ENCODE peak calls at places on chromosomes 5 and 9, in seven cellular contexts. I, F, J, D, C, X and Q are unnamed samples.
A peak's percentile ranks its signal among the peaks of the same experiment; 100 is the strongest.

GRCh38 chr9:94533601-94534000 is 21.3 kb upstream of the PCAT7 start:
- DNase-seq in F (no peak), X (no peak), C (no peak), J (no peak), D (no peak), I (no peak), Q (no peak)

GRCh38 chr9:118614011-118614410 is 755.2 kb downstream of the BRINP1 start:
- DNase-seq in C (no peak), D (no peak), I (no peak), J (no peak), X (no peak), F (no peak), Q (no peak)

GRCh38 chr5:44387911-44388310 is 1.3 kb downstream of the FGF10 start:
- DNase-seq in X (no peak), C (no peak), F (no peak), I (no peak), D (no peak), J (no peak), Q (no peak)

GRCh38 chr9:70924380-70924779 is 197.0 kb downstream of the TRPM3 start:
- DNase-seq in F (no peak), X (no peak), D (no peak), C (no peak), J (no peak), I (no peak), Q (no peak)

GRCh38 chr5:9176641-9177040 is 369.2 kb downstream of the SEMA5A start:
- DNase-seq in F (no peak), C (no peak), X (no peak), I (no peak), J (no peak), D (no peak), Q (no peak)

GRCh38 chr9:27714388-27714787 is 141.1 kb upstream of the C9orf72 start:
- DNase-seq in J (peak; percentile 1), X (no peak), F (no peak), D (no peak), C (no peak), I (peak; percentile 23), Q (no peak)

GRCh38 chr5:114176356-114176755 is 185.5 kb upstream of the KCNN2 start:
- DNase-seq in X (no peak), D (no peak), I (no peak), C (no peak), F (no peak), J (no peak), Q (no peak)

GRCh38 chr5:101686541-101686940 is 609.5 kb downstream of the SLCO4C1 start:
- DNase-seq in D (no peak), X (no peak), F (no peak), I (no peak), J (no peak), C (no peak), Q (no peak)

GRCh38 chr5:74766348-74766886 is 500 bp downstream of the GFM2 start:
- DNase-seq in C (peak; percentile 22), D (peak; percentile 19), X (no peak), F (no peak), J (peak; percentile 62), I (peak; percentile 63), Q (peak; percentile 39)

DNA sequence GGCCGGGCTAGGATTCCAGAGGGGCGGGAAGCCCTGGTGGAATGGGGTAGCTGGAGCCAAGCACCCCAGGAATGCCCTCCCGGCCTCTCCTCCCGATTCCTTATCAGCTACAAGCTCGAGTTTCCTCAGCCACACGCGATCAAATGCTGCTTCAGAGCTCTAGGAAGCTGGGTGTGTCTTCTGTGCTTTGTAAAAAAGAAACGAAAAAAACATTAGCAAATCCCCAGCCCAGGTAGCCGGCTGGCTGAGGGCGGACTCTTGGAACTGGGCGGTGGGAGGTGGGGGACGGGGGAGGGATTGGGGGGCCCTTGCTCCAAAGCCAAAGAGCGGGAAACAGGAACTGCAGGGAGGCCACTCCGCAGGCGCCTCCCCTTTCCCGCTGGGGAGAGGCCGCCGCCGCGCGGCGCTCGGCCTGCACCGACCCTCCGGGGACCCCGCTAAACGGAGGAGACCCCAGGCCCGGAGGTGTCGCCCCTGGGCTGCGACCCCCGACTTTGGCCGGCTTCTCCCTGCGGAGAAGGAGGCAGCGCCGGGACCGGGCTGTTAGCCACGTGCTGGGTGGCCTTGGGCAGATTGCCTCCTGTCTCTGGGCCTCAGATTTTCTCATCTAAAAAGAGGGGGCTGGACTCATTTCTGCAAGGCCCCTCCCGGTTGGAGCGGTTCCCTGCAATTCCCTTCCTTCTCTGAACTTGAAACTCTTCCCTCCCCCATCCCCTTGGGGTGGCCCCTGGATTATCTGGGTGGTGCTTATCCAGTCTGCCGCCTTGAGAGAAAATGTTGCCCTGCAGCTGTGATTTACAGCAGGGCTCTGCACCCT is 40.9 kb upstream of the FABP6 start:
- DNase-seq in D (no peak), F (no peak), I (no peak), C (peak; percentile 46), J (peak; percentile 69), X (no peak), Q (peak; percentile 39)
- TF ChIP-seq TAF1 in D (no peak), F (peak; percentile 84), I (no peak), C (no peak), J (no peak), X (no peak), Q (no peak)

GRCh38 chr9:125744616-125745387 is 2.4 kb upstream of the PBX3 start:
- DNase-seq in J (no peak), F (no peak), I (no peak), X (no peak), D (no peak), C (no peak), Q (no peak)
- TF ChIP-seq POLR2AphosphoS5 in J (no peak), F (no peak), I (peak; percentile 45), X (no peak), D (no peak), C (no peak), Q (no peak)

DNA sequence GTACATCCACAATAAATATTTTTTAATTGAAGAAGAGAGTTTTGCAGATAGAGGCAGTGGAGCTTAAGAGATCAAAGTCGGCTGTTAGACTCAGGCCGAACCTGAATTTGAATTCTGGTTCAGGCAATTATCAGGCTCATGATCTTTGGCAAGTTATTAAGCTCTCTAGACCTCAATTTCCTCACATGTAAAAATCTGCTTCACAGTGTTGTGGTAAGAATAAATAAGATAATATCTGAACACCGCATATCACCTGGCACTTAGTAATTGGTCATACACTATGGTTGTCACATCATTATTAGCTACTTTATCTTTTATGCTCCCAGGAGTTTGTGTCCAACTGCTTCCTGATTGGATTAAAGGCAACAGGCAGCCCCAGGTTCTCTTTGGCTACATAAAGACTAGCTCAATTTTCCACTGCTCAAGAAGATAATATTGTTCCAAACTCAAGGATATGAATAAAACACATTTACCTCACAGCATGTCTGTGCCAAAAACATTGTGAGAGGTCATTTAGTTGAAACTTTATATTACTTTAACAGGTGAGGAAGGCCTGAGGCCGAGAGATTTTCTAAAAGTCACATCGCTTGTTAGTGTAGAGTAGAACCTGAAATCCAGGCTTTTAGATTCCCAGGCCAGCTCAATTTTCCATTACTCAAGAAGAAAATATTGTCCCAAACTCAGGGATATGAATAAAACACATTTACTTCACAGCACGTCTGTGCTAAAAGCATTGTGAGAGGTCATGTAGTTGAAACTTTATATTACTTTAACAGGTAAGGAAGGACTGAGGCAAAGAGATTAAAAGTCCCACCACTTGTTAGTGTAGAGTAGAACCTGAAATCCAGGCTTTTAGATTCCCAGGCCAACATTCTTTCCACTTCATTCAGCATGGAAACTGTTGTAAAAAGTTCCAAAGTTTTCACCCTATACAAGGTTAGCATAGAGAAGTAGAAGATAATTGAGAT is 289.1 kb upstream of the PTGER4 start:
- DNase-seq in J (no peak), D (no peak), X (no peak), I (no peak), C (no peak), F (no peak), Q (no peak)
- TF ChIP-seq TAF1 in J (no peak), D (no peak), X (no peak), I (no peak), C (no peak), F (no peak), Q (no peak)

DNA sequence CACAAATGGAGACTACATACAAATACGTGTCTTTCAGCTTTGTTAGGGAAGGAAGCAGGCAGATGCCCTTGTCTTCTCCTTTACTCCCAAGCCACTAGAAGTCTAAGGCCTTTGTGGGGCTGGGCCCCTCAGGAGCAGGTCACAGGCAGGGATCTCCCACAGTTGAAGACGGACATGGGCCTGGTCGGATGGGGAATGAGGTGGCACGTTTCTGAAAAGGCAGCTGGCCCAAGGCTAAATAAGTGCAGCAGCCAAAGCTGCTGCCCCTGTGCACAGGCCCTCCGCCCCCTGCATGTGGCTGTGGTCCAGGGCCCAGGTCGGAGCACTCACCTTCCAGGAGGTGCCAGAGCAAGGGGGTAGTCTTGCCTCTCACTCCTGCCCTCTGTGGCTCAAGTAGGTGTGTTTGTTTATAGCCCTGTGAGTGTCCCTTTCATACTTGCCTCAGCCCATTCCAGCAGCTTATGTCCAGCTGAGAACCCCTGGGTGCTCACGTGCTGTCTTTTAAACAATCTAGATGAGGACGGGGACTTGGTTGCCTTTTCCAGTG is 1.8 kb downstream of the SQSTM1 start:
- DNase-seq in D (no peak), X (no peak), C (no peak), F (no peak), I (no peak), J (no peak), Q (no peak)
- TF ChIP-seq POLR2AphosphoS5 in D (peak; percentile 52), X (peak; percentile 13), C (no peak), F (no peak), I (no peak), J (peak; percentile 26), Q (no peak)

DNA sequence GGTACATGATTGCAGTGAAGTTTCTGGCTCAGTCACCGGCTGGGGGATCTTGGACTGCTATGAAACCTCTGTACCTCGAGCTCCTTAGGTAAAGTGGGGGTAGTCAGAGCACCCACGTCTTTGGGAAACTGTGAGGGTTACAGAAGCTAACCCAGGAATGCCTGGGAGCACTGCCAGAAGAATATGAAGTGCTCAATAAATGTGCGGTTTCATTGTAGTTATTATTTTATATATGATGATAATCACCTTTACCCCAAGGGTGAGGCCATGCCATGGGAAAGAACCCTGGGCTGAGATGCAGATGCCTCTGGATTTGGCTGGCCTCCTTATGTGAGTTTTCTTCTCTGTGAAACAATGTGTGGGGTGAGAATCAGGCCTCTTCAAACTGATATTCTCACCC is 3.7 kb downstream of the NPR3 start:
- DNase-seq in I (no peak), F (no peak), C (no peak), X (no peak), D (no peak), J (no peak), Q (no peak)
- TF ChIP-seq TAF1 in I (no peak), F (no peak), C (no peak), X (no peak), D (no peak), J (no peak), Q (no peak)

GRCh38 chr9:4762889-4763521 is 22.0 kb upstream of the AK3 start:
- DNase-seq in D (no peak), F (no peak), X (no peak), C (no peak), J (peak; percentile 70), I (peak; percentile 16), Q (no peak)

GRCh38 chr9:4756420-4756819 is 15.4 kb upstream of the AK3 start:
- DNase-seq in C (no peak), F (no peak), I (no peak), J (no peak), D (no peak), X (no peak), Q (no peak)

GRCh38 chr9:4760122-4760521 is 19.1 kb upstream of the AK3 start:
- DNase-seq in J (no peak), D (no peak), C (no peak), F (no peak), I (no peak), X (no peak), Q (no peak)

GRCh38 chr9:4764033-4764432 is 23.0 kb upstream of the AK3 start:
- DNase-seq in F (no peak), I (no peak), D (no peak), C (no peak), J (no peak), X (no peak), Q (no peak)

GRCh38 chr9:4762108-4762888 is 21.3 kb upstream of the AK3 start:
- DNase-seq in X (peak; percentile 81), J (peak; percentile 45), C (no peak), D (peak; percentile 72), I (peak; percentile 51), F (peak; percentile 54), Q (no peak)
- TF ChIP-seq POLR2AphosphoS5 in X (no peak), J (no peak), C (no peak), D (no peak), I (no peak), F (no peak), Q (no peak)